ENCODE peak calls at places on chromosomes 16 and 17, in four cellular contexts. V is PC-3, F is uterus, H is fibroblast of lung. Q is an unnamed sample.

GRCh38 chr17:71792966-71793365 is 327.9 kb upstream of the SOX9 start:
- DNase-seq in V (peak; percentile 95), F (no peak), H (peak; percentile 95), Q (peak; percentile 58)

GRCh38 chr17:35242805-35243458 is at the start of gene SLFN5:
- DNase-seq in V (peak; percentile 83), F (peak; percentile 95), H (peak; percentile 94), Q (peak; percentile 94)

GRCh38 chr17:65027305-65027704 is 29.2 kb downstream of the GNA13 start:
- DNase-seq in V (peak; percentile 96), F (no peak), H (peak; percentile 69), Q (no peak)

GRCh38 chr17:47733414-47734288 is 615 bp downstream of the TBX21 start:
- DNase-seq in V (no peak), F (no peak), H (no peak), Q (no peak)

GRCh38 chr17:68794636-68795503 is 160.3 kb downstream of the ABCA8 start:
- DNase-seq in V (peak; percentile 57), F (no peak), H (peak; percentile 81), Q (no peak)

GRCh38 chr17:42016411-42016831 is 818 bp downstream of the DNAJC7 start:
- DNase-seq in V (no peak), F (no peak), H (peak; percentile 29), Q (peak; percentile 33)

GRCh38 chr16:79367822-79368221 is 232.7 kb downstream of the MAF start:
- DNase-seq in V (no peak), F (no peak), H (no peak), Q (no peak)

GRCh38 chr17:49112936-49113335 is 19.6 kb upstream of the B4GALNT2 start:
- DNase-seq in V (no peak), F (no peak), H (no peak), Q (no peak)

GRCh38 chr17:77948690-77949114 is 9.8 kb upstream of the TNRC6C start:
- DNase-seq in V (peak; percentile 48), F (no peak), H (peak; percentile 51), Q (peak; percentile 58)

GRCh38 chr17:47956818-47957590 is 679 bp downstream of the PRR15L start:
- DNase-seq in V (peak; percentile 25), F (no peak), H (no peak), Q (no peak)

DNA sequence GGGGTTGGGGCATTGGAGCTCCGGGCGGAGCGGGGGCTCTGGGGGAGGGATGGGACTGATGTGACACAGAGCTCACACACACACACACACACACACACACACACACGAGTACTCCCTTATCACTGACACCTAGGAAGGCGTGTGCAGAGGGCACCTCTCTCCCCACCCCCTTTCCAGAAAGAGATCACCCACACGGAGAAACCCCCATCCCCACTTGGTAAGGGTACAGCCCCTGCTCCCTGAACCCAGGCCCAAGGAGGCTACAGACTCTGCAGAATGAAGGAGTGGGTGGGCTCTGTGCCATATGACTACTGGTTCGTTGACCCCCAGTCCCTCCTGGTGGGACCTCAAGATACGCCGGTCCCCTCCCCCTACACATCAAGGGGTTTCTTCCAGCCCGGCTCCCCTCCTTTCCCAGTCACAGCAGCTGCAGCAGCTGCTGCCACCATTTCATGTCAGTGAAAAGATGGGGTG is 8.7 kb upstream of the ARHGAP23 start:
- DNase-seq in V (no peak), F (no peak), H (no peak), Q (no peak)
- H3K27me3 ChIP-seq in V (peaks cover 11% of the 10 kb centered on the region), F (no peaks in the 10 kb centered on the region), H (peaks cover 28% of the 10 kb centered on the region), Q (peaks cover 28% of the 10 kb centered on the region)

GRCh38 chr17:13921841-13922776 is 147.2 kb upstream of the COX10 start:
- DNase-seq in V (no peak), F (no peak), H (no peak), Q (no peak)
- TF ChIP-seq CTCF in V (no peak), F (no peak), H (no peak), Q (no peak)

GRCh38 chr17:953767-954166 is 25.8 kb downstream of the NXN start:
- DNase-seq in V (no peak), F (no peak), H (no peak), Q (no peak)

GRCh38 chr17:954431-955164 is 25.0 kb downstream of the NXN start:
- DNase-seq in V (no peak), F (peak; percentile 53), H (peak; percentile 28), Q (peak; percentile 37)

GRCh38 chr17:949623-950338 is 29.8 kb downstream of the NXN start:
- DNase-seq in V (no peak), F (no peak), H (no peak), Q (no peak)

GRCh38 chr17:948284-948852 is 31.2 kb downstream of the NXN start:
- DNase-seq in V (no peak), F (no peak), H (no peak), Q (no peak)

GRCh38 chr17:951388-952132 is 28.0 kb downstream of the NXN start:
- DNase-seq in V (peak; percentile 42), F (peak; percentile 81), H (peak; percentile 76), Q (peak; percentile 87)
- H3K27ac ChIP-seq in V (no peak overlapping the region), F (peak overlapping the region; percentile 84), H (peak overlapping the region; percentile 77), Q (peak overlapping the region; percentile 99)

DNA sequence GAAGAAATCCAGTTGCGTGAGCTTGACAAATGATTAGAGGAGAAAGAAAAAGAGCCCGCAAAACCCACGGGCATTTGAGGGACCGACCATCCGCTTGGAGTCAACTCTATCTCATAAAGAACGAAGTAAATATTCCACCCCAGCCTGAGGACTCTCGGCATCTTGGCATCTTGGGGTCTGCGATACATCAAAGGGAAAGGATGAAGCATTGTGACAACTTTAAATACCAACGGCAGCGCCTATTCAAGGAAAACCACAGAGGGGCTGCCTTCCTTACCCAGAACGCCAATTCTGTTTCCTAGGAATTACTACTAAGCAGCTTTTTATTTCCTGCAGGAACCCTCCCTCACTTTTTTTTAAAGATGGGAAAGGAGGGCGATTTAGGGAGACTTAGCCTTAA is 152.2 kb downstream of the FOXL1 start:
- DNase-seq in V (no peak), F (no peak), H (no peak), Q (no peak)
- H3K27me3 ChIP-seq in V (peaks cover 55% of the 10 kb centered on the region), F (peaks cover 24% of the 10 kb centered on the region), H (peaks cover 13% of the 10 kb centered on the region), Q (peaks cover 37% of the 10 kb centered on the region)

DNA sequence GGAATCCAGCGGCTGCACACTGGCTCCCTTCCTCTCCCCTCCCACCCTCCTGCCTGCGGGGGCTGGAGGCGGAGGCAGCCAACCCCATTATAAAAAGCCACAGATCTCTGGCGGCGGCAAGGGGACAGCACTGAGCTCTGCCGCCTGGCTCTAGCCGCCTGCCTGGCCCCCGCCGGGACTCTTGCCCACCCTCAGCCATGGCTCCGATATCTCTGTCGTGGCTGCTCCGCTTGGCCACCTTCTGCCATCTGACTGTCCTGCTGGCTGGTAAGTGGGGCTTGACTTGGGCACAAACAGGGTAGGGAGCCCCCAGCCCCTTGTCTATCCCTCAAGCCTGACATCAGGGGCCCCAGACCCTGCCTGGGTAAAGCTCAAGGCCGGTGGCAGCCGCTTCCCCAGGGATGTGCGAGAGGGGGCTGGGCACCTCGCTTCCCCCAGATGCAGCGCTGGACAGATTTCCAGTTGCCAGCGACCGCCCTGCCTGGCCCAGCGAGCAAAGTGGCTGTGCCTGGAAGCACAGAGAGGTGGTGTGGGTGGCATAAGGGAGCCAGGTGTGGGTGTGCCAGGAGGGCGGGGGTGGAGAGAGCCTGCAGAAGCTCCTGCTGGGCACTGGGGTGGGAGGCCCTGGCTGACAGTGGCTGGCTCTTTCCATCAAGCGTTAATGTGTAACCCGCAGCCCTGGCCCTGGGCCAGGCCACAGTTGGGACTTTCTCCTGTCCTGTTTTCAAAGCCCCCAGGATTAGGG is at the start of gene CX3CL1:
- DNase-seq in V (no peak), F (peak; percentile 68), H (no peak), Q (peak; percentile 69)
- TF ChIP-seq CTCF in V (no peak), F (no peak), H (no peak), Q (peak; percentile 6)

GRCh38 chr17:36721560-36722120 is 120.3 kb downstream of the MRM1 start:
- DNase-seq in V (no peak), F (no peak), H (no peak), Q (no peak)
- H3K27ac ChIP-seq in V (no peak overlapping the region), F (peak overlapping the region; percentile 58), H (no peak overlapping the region), Q (peak overlapping the region; percentile 86)

DNA sequence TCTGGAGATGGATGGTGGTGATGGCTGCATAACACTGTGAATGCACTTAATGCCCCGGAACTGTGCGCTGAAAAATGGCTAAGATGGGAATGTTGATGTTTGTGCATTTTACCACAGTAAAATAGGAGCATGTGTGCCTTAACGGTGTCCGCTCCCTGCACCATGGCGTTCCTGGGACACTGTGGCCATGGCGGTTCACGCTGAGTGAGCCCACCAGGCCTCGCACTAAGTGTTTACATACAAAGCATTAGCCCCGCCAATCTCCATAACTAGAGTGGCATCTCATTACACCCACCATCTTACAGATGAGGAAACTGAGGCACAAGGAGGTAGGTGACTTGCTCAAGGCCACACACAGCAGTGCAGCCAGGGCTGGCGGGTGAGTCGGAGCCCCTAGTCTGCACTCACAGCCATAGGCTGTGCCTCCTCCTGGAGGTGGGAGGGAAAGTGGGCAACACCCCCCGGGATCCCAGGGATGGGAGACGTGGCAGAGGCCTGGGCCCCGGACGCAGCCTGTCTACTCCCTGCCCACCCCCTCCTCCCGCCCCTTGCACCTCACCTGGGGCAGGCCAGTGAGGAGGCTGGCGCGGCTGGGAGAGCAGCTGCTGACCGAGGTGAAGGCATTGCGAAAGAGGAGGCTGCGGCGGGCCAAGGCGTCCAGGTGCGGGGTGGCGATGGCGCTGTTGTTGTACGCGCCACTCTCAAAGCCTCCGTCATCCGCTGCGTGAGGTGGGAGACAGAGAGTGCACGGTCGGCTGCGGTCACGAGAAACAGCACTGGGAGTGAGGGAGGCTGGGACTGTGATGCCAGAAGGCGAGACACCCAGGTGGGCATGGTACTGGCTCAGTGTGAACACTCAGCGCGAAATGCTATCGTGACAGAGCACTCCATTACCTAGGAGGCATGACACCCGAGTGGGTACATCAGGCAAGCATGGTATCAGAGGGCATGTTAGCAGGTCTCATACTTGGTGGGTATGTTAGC is 3.4 kb downstream of the SGSH start:
- DNase-seq in V (no peak), F (no peak), H (no peak), Q (no peak)
- H3K27me3 ChIP-seq in V (no peaks in the 10 kb centered on the region), F (no peaks in the 10 kb centered on the region), H (no peaks in the 10 kb centered on the region), Q (no peaks in the 10 kb centered on the region)

GRCh38 chr17:74981979-74982662 is 5.3 kb upstream of the CDR2L start:
- DNase-seq in V (peak; percentile 81), F (peak; percentile 69), H (peak; percentile 42), Q (peak; percentile 90)
- TF ChIP-seq CTCF in V (no peak), F (no peak), H (no peak), Q (no peak)

GRCh38 chr16:75267631-75268264 is 16.3 kb upstream of the BCAR1 start:
- DNase-seq in V (peak; percentile 86), F (no peak), H (peak; percentile 56), Q (peak; percentile 90)
- H3K27ac ChIP-seq in V (no peak overlapping the region), F (peak overlapping the region; percentile 7), H (no peak overlapping the region), Q (peak overlapping the region; percentile 91)